ENCODE peak calls at places on chromosomes 2 and 18, in nine cellular contexts. P, K, M, W, G, V, Y, F and B are unnamed samples.

GRCh38 chr2:121382744-121383143 is 97.7 kb upstream of the TFCP2L1 start:
- DNase-seq in P (no peak), K (no peak), M (no peak), W (no peak), G (no peak), V (no peak), Y (no peak), F (no peak), B (no peak)

GRCh38 chr2:139529045-139529444 is 748.9 kb upstream of the NXPH2 start:
- DNase-seq in P (no peak), K (no peak), M (no peak), W (no peak), G (no peak), V (no peak), Y (no peak), F (no peak), B (no peak)

GRCh38 chr2:120397362-120397811 is 51.5 kb downstream of the INHBB start:
- DNase-seq in P (no peak), K (peak), M (no peak), W (no peak), G (no peak), V (no peak), Y (no peak), F (no peak), B (no peak)

GRCh38 chr18:7452331-7452730 is 114.8 kb upstream of the PTPRM start:
- DNase-seq in P (no peak), K (peak), M (peak), W (no peak), G (no peak), V (no peak), Y (no peak), F (no peak), B (peak)

GRCh38 chr2:9285921-9286320 is 79.3 kb downstream of the ASAP2 start:
- DNase-seq in P (no peak), K (no peak), M (no peak), W (no peak), G (no peak), V (no peak), Y (no peak), F (no peak), B (no peak)

GRCh38 chr2:98615481-98615880 is 7.1 kb downstream of the UNC50 start:
- DNase-seq in P (no peak), K (no peak), M (no peak), W (no peak), G (no peak), V (no peak), Y (no peak), F (no peak), B (no peak)

GRCh38 chr2:7083580-7084509 is 166.6 kb downstream of the RNF144A start:
- DNase-seq in P (no peak), K (peak), M (peak), W (no peak), G (no peak), V (no peak), Y (no peak), F (no peak), B (peak)

GRCh38 chr2:31925517-31925916 is 85.3 kb downstream of the MEMO1 start:
- DNase-seq in P (no peak), K (no peak), M (no peak), W (no peak), G (no peak), V (no peak), Y (no peak), F (no peak), B (no peak)

GRCh38 chr2:42795871-42796301 is 3.5 kb upstream of the HAAO start:
- DNase-seq in P (no peak), K (peak), M (no peak), W (no peak), G (no peak), V (no peak), Y (no peak), F (no peak), B (peak)

GRCh38 chr2:72990695-72991438 is 73.5 kb downstream of the EMX1 start:
- DNase-seq in P (no peak), K (no peak), M (no peak), W (no peak), G (no peak), V (peak), Y (no peak), F (no peak), B (no peak)

GRCh38 chr2:9108210-9108967 is 98.2 kb upstream of the ASAP2 start:
- DNase-seq in P (no peak), K (no peak), M (no peak), W (no peak), G (no peak), V (no peak), Y (no peak), F (peak), B (no peak)

GRCh38 chr2:11018651-11019185 is 107.0 kb downstream of the KCNF1 start:
- DNase-seq in P (no peak), K (no peak), M (no peak), W (no peak), G (no peak), V (peak), Y (no peak), F (no peak), B (no peak)

GRCh38 chr18:36872329-36872728 is 43.4 kb downstream of the KIAA1328 start:
- DNase-seq in P (no peak), K (no peak), M (no peak), W (no peak), G (no peak), V (no peak), Y (no peak), F (no peak), B (no peak)

GRCh38 chr2:10514287-10514686 is 66.2 kb upstream of the ODC1 start:
- DNase-seq in P (no peak), K (no peak), M (no peak), W (no peak), G (no peak), V (no peak), Y (no peak), F (no peak), B (no peak)

GRCh38 chr2:35871672-35872071 is 483.9 kb upstream of the CRIM1 start:
- DNase-seq in P (no peak), K (no peak), M (no peak), W (no peak), G (no peak), V (no peak), Y (no peak), F (no peak), B (no peak)

GRCh38 chr2:32271063-32271462 is 6.4 kb upstream of the NLRC4 start:
- DNase-seq in P (no peak), K (no peak), M (no peak), W (no peak), G (no peak), V (no peak), Y (no peak), F (no peak), B (no peak)

GRCh38 chr2:237935740-237936452 is 30.9 kb upstream of the UBE2F start:
- DNase-seq in P (no peak), K (no peak), M (no peak), W (no peak), G (no peak), V (no peak), Y (no peak), F (no peak), B (peak)

GRCh38 chr2:201882353-201883095 is 76.2 kb downstream of the CDK15 start:
- DNase-seq in P (no peak), K (peak), M (peak), W (no peak), G (no peak), V (no peak), Y (no peak), F (no peak), B (no peak)

GRCh38 chr18:11387880-11388279 is 221.5 kb upstream of the SLC35G4 start:
- DNase-seq in P (no peak), K (peak), M (no peak), W (peak), G (no peak), V (no peak), Y (no peak), F (no peak), B (peak)

GRCh38 chr18:55863876-55864275 is 275.9 kb upstream of the TCF4 start:
- DNase-seq in P (no peak), K (peak), M (peak), W (no peak), G (no peak), V (no peak), Y (no peak), F (no peak), B (no peak)

GRCh38 chr2:224333631-224334030 is 68.3 kb downstream of the FAM124B start:
- DNase-seq in P (no peak), K (no peak), M (no peak), W (no peak), G (no peak), V (no peak), Y (no peak), F (no peak), B (no peak)

GRCh38 chr18:36602620-36603019 is 226.2 kb downstream of the TPGS2 start:
- DNase-seq in P (no peak), K (no peak), M (no peak), W (no peak), G (no peak), V (no peak), Y (no peak), F (no peak), B (no peak)